ENCODE peak calls at places on chromosomes 3 and 15, in five cellular contexts. Y, C, M, F and H are unnamed samples.

GRCh38 chr3:185205865-185206264 is 48.0 kb downstream of the EHHADH start:
- DNase-seq in Y (no peak), C (no peak), M (no peak), F (no peak), H (no peak)

GRCh38 chr3:50405249-50405648 is 45.9 kb upstream of the TMEM115 start:
- DNase-seq in Y (no peak), C (no peak), M (no peak), F (no peak), H (peak; percentile 8)

GRCh38 chr3:67876261-67876660 is 221.8 kb upstream of the SUCLG2 start:
- DNase-seq in Y (no peak), C (no peak), M (no peak), F (no peak), H (no peak)

GRCh38 chr3:181808053-181808452 is 96.3 kb downstream of the SOX2 start:
- DNase-seq in Y (no peak), C (no peak), M (no peak), F (no peak), H (no peak)

GRCh38 chr3:73255609-73256029 is 194.2 kb downstream of the EBLN2 start:
- DNase-seq in Y (peak; percentile 22), C (no peak), M (no peak), F (no peak), H (no peak)

GRCh38 chr3:98980915-98981596 is 79.6 kb upstream of the DCBLD2 start:
- DNase-seq in Y (peak; percentile 51), C (no peak), M (peak; percentile 2), F (no peak), H (no peak)

GRCh38 chr15:74200394-74200793 is 2.2 kb downstream of the STRA6 start:
- DNase-seq in Y (peak; percentile 67), C (no peak), M (no peak), F (no peak), H (no peak)

GRCh38 chr15:84883433-84883832 is 1.0 kb upstream of the SLC28A1 start:
- DNase-seq in Y (no peak), C (no peak), M (no peak), F (no peak), H (no peak)

GRCh38 chr15:39535466-39535865 is 45.4 kb upstream of the THBS1 start:
- DNase-seq in Y (no peak), C (no peak), M (no peak), F (no peak), H (no peak)

GRCh38 chr15:27679621-27680521 is 419.2 kb downstream of the OCA2 start:
- DNase-seq in Y (no peak), C (no peak), M (no peak), F (peak; percentile 16), H (no peak)

GRCh38 chr3:141505166-141505565 is 18.3 kb downstream of the RASA2 start:
- DNase-seq in Y (no peak), C (no peak), M (no peak), F (no peak), H (no peak)

GRCh38 chr3:183013074-183013473 is 32.7 kb upstream of the DCUN1D1 start:
- DNase-seq in Y (no peak), C (no peak), M (no peak), F (no peak), H (no peak)

GRCh38 chr15:47523669-47524068 is 193.6 kb upstream of the SEMA6D start:
- DNase-seq in Y (peak; percentile 68), C (no peak), M (no peak), F (no peak), H (no peak)